ENCODE peak calls at places on chromosomes 13 and 19, in nine cellular contexts. P is suprapubic skin, E is tibial nerve, D is A549, A is K562, N is breast epithelium, O is stomach, F is sigmoid colon, C is IMR-90. K is an unnamed sample. For H3K9me3, the result is how much of the 10 kb centered on the place peaks cover.

GRCh38 chr13:32202268-32202667 is 112.9 kb downstream of the ZAR1L start:
- DNase-seq in F (no peak), D (no peak), P (no peak), O (no peak), C (no peak), A (no peak), E (no peak), N (no peak), K (no peak)

GRCh38 chr13:106573855-106574254 is 5.9 kb upstream of the ARGLU1 start:
- DNase-seq in A (no peak), C (peak), P (peak), E (peak), O (peak), D (no peak), N (no peak), F (peak), K (peak)

GRCh38 chr13:98999635-98999952 is 21.7 kb upstream of the DOCK9 start:
- DNase-seq in N (no peak), F (no peak), O (no peak), D (no peak), E (no peak), C (peak), A (no peak), P (no peak), K (no peak)

GRCh38 chr19:34308381-34309367 is 54.3 kb downstream of the GARRE1 start:
- DNase-seq in O (no peak), F (peak), A (no peak), E (no peak), D (no peak), N (no peak), C (no peak), P (no peak), K (no peak)

GRCh38 chr19:49415102-49415809 is 8.0 kb downstream of the PTH2 start:
- DNase-seq in D (no peak), C (no peak), N (no peak), A (no peak), O (no peak), P (no peak), E (no peak), F (no peak), K (no peak)

GRCh38 chr13:24076124-24076523 is 84.4 kb upstream of the SPATA13 start:
- DNase-seq in O (peak), F (no peak), A (no peak), D (peak), C (no peak), N (no peak), E (no peak), P (no peak), K (no peak)

GRCh38 chr19:46451352-46451751 is 20.0 kb downstream of the PNMA8A start:
- DNase-seq in E (no peak), C (no peak), O (no peak), D (no peak), P (no peak), F (no peak), N (peak), A (no peak), K (no peak)

GRCh38 chr13:112510002-112510780 is 77.8 kb downstream of the TUBGCP3 start:
- DNase-seq in P (no peak), O (no peak), E (no peak), C (peak), N (no peak), F (no peak), D (peak), A (peak), K (no peak)

GRCh38 chr13:93948523-93948922 is 531.0 kb downstream of the DCT start:
- DNase-seq in A (no peak), N (no peak), E (no peak), P (no peak), C (no peak), D (no peak), O (no peak), F (no peak), K (no peak)

GRCh38 chr19:14320253-14320652 is 61.0 kb upstream of the ADGRE5 start:
- DNase-seq in E (no peak), N (no peak), P (no peak), A (no peak), O (no peak), F (no peak), D (no peak), C (no peak), K (no peak)

GRCh38 chr19:41821003-41821735 is 23.3 kb downstream of the LYPD4 start:
- DNase-seq in E (no peak), A (peak), O (peak), F (no peak), C (peak), P (no peak), D (peak), N (no peak), K (no peak)

GRCh38 chr13:113508531-113509254 is 18.2 kb upstream of the DCUN1D2 start:
- DNase-seq in C (no peak), E (no peak), F (no peak), P (no peak), O (no peak), A (no peak), D (no peak), N (no peak), K (no peak)

DNA sequence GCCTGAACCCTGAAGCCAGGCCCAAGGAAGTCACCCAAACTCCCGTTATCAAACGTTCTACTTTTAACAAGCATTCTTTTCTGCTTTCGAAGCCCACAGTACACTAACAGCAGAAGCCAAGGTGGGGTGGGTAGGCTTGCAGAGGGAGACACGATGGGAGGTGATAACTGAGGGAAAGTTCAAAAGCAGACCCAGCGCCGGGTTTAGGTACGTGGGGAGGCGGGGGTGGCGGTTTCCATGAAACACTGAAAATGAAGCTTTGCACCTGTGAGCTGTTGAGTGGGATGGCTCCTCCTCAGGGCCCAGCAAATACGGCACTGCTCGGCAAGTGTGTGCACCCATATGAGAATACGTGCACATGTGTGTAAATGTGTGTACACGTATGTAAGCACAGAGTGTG is 49.8 kb downstream of the KLF2 start:
- DNase-seq in E (no peak), P (no peak), D (no peak), A (no peak), O (no peak), C (no peak), N (no peak), F (no peak), K (no peak)
- TF ChIP-seq CTCF in E (no peak), P (no peak), D (no peak), A (no peak), O (no peak), C (no peak), N (no peak), F (no peak), K (no peak)

GRCh38 chr19:38990949-38991697 is 15.6 kb upstream of the FBXO17 start:
- DNase-seq in D (no peak), A (no peak), F (no peak), P (no peak), C (no peak), E (peak), O (no peak), N (no peak), K (no peak)

GRCh38 chr19:38988632-38989031 is 13.1 kb upstream of the FBXO17 start:
- DNase-seq in N (no peak), E (no peak), F (no peak), D (no peak), C (no peak), A (no peak), O (no peak), P (no peak), K (no peak)

GRCh38 chr19:38989066-38989605 is 13.6 kb upstream of the FBXO17 start:
- DNase-seq in F (no peak), D (no peak), N (peak), P (no peak), E (no peak), O (no peak), C (no peak), A (no peak), K (no peak)

GRCh38 chr19:38993271-38993670 is 17.7 kb upstream of the FBXO17 start:
- DNase-seq in F (no peak), P (no peak), C (peak), E (no peak), D (peak), A (no peak), O (no peak), N (no peak), K (no peak)
- TF ChIP-seq POLR2A in F (no peak), P (no peak), C (no peak), E (no peak), D (no peak), A (no peak), O (no peak), N (no peak), K (no peak)

GRCh38 chr13:73844986-73845385 is 289.2 kb downstream of the KLF12 start:
- DNase-seq in F (no peak), A (no peak), O (no peak), E (no peak), C (peak), N (no peak), D (no peak), P (no peak), K (no peak)
- H3K9me3 ChIP-seq in F (under half), A (under half), O (under half), E (under half), C (under half), N (under half), D (under half), P (under half), K (under half)

GRCh38 chr13:109275848-109276247 is 510.5 kb downstream of the IRS2 start:
- DNase-seq in N (no peak), O (no peak), P (no peak), A (no peak), F (no peak), E (no peak), C (no peak), D (no peak), K (peak)
- TF ChIP-seq CTCF in N (no peak), O (peak), P (no peak), A (peak), F (no peak), E (peak), C (no peak), D (no peak), K (no peak)

GRCh38 chr13:41006951-41007350 is 12.2 kb downstream of the ELF1 start:
- DNase-seq in C (no peak), E (no peak), O (no peak), P (no peak), F (no peak), A (no peak), D (no peak), N (no peak), K (no peak)
- TF ChIP-seq POLR2A in C (no peak), E (no peak), O (no peak), P (no peak), F (no peak), A (no peak), D (no peak), N (no peak), K (no peak)

GRCh38 chr19:36745870-36746269 is 26.7 kb downstream of the ZNF850 start:
- DNase-seq in D (no peak), F (no peak), C (no peak), N (no peak), O (no peak), E (no peak), P (no peak), A (no peak), K (no peak)
- H3K9me3 ChIP-seq in D (half or more), F (half or more), C (half or more), N (half or more), O (half or more), E (half or more), P (half or more), A (half or more), K (under half)